ENCODE peak calls at places on chromosomes 4 and X, in eight cellular contexts. H is fibroblast of pulmonary artery, T is lower leg skin, M is thoracic aorta, R is kidney, I is mucosa of descending colon, D is coronary artery, Q is right lobe of liver. P is an unnamed sample.

GRCh38 chrX:53682885-53683555 is 3.5 kb downstream of the HUWE1 start:
- DNase-seq in H (peak), T (no peak), M (no peak), R (no peak), I (no peak), D (no peak), Q (no peak), P (no peak)

GRCh38 chrX:153644356-153645125 is 2.5 kb upstream of the DUSP9 start:
- DNase-seq in H (no peak), T (no peak), M (no peak), R (peak), I (no peak), D (no peak), Q (peak), P (no peak)

GRCh38 chr4:69493515-69493914 is 2.2 kb downstream of the UGT2B4 start:
- DNase-seq in H (no peak), T (no peak), M (no peak), R (no peak), I (no peak), D (no peak), Q (no peak), P (no peak)

GRCh38 chrX:74117962-74118361 is 186.0 kb upstream of the ZCCHC13 start:
- DNase-seq in H (no peak), T (no peak), M (no peak), R (no peak), I (no peak), D (no peak), Q (no peak), P (no peak)

GRCh38 chr4:38099908-38100407 is 139.8 kb downstream of the PTTG2 start:
- DNase-seq in H (peak), T (no peak), M (no peak), R (no peak), I (no peak), D (no peak), Q (no peak), P (no peak)

GRCh38 chrX:51568586-51568985 is 50.1 kb downstream of the CENPVL3 start:
- DNase-seq in H (peak), T (no peak), M (no peak), R (no peak), I (no peak), D (no peak), Q (no peak), P (no peak)

GRCh38 chr4:184099541-184099966 is 118.1 kb downstream of the ENPP6 start:
- DNase-seq in H (no peak), T (no peak), M (no peak), R (no peak), I (no peak), D (no peak), Q (no peak), P (no peak)

GRCh38 chrX:103310592-103311400 is at the start of gene BEX2:
- DNase-seq in H (peak), T (peak), M (peak), R (peak), I (peak), D (no peak), Q (peak), P (no peak)

GRCh38 chrX:2410279-2411020 is 90.3 kb downstream of the DHRSX start:
- DNase-seq in H (no peak), T (no peak), M (no peak), R (no peak), I (peak), D (no peak), Q (no peak), P (peak)

GRCh38 chr4:10783351-10783750 is 98.8 kb upstream of the CLNK start:
- DNase-seq in H (peak), T (no peak), M (no peak), R (no peak), I (no peak), D (no peak), Q (no peak), P (no peak)

GRCh38 chr4:71338846-71339593 is at the start of gene SLC4A4:
- DNase-seq in H (peak), T (no peak), M (no peak), R (no peak), I (no peak), D (no peak), Q (no peak), P (no peak)

GRCh38 chr4:85092943-85093342 is 126.5 kb upstream of the WDFY3 start:
- DNase-seq in H (no peak), T (no peak), M (no peak), R (no peak), I (no peak), D (no peak), Q (no peak), P (no peak)

GRCh38 chr4:120870279-120870673 is 52.2 kb downstream of the PRDM5 start:
- DNase-seq in H (no peak), T (no peak), M (no peak), R (no peak), I (no peak), D (no peak), Q (no peak), P (no peak)

GRCh38 chr4:56627375-56627774 is 53.7 kb downstream of the HOPX start:
- DNase-seq in H (no peak), T (no peak), M (no peak), R (no peak), I (no peak), D (no peak), Q (no peak), P (no peak)

GRCh38 chr4:78659264-78659663 is 107.7 kb downstream of the ANXA3 start:
- DNase-seq in H (peak), T (no peak), M (no peak), R (no peak), I (no peak), D (no peak), Q (no peak), P (no peak)

GRCh38 chr4:90845777-90846176 is 718.6 kb downstream of the CCSER1 start:
- DNase-seq in H (peak), T (no peak), M (no peak), R (no peak), I (no peak), D (no peak), Q (no peak), P (no peak)

GRCh38 chrX:138037548-138037947 is 471.6 kb downstream of the ZIC3 start:
- DNase-seq in H (no peak), T (no peak), M (no peak), R (no peak), I (no peak), D (no peak), Q (no peak), P (no peak)

GRCh38 chr4:180596888-180597483 is 1646.2 kb upstream of the TENM3 start:
- DNase-seq in H (no peak), T (no peak), M (no peak), R (no peak), I (no peak), D (no peak), Q (no peak), P (no peak)

GRCh38 chrX:150086371-150086770 is 148.1 kb upstream of the EOLA2 start:
- DNase-seq in H (no peak), T (no peak), M (no peak), R (no peak), I (no peak), D (no peak), Q (no peak), P (no peak)

GRCh38 chr4:38728651-38729141 is 54.1 kb downstream of the TLR10 start:
- DNase-seq in H (no peak), T (no peak), M (no peak), R (peak), I (peak), D (no peak), Q (no peak), P (peak)

GRCh38 chrX:149248073-149248625 is 257.0 kb downstream of the IDS start:
- DNase-seq in H (peak), T (no peak), M (no peak), R (no peak), I (no peak), D (no peak), Q (no peak), P (no peak)

GRCh38 chrX:18422325-18422724 is 3.1 kb upstream of the CDKL5 start:
- DNase-seq in H (peak), T (no peak), M (no peak), R (no peak), I (no peak), D (peak), Q (no peak), P (peak)

GRCh38 chrX:153556767-153557166 is 39.3 kb downstream of the ATP2B3 start:
- DNase-seq in H (no peak), T (no peak), M (no peak), R (no peak), I (no peak), D (no peak), Q (no peak), P (no peak)

GRCh38 chr4:26061248-26061986 is 147.4 kb downstream of the SMIM20 start:
- DNase-seq in H (peak), T (no peak), M (no peak), R (no peak), I (no peak), D (no peak), Q (no peak), P (no peak)

DNA sequence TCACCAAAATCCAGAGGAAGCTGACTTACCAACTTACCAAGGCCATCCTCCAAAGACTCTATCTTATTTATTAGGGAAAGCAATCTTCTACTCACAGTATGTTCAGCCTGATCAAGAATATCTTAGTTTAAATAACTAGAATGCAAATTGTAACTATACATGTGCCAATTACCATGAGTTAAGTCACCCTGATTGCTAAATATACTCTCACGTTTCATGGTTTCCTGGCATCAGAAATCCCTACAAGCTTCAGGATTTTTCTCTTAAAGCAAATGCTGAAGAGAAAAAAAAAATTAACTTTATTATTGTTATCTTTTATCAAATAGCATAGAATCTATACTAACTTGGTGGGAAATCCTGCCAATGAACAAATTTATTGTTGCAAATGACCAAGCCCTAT is 63.0 kb upstream of the MXD4 start:
- DNase-seq in H (no peak), T (no peak), M (no peak), R (no peak), I (no peak), D (no peak), Q (no peak), P (no peak)
- TF ChIP-seq CTCF in H (no peak), T (no peak), M (no peak), R (no peak), I (no peak), D (no peak), Q (no peak), P (no peak)

DNA sequence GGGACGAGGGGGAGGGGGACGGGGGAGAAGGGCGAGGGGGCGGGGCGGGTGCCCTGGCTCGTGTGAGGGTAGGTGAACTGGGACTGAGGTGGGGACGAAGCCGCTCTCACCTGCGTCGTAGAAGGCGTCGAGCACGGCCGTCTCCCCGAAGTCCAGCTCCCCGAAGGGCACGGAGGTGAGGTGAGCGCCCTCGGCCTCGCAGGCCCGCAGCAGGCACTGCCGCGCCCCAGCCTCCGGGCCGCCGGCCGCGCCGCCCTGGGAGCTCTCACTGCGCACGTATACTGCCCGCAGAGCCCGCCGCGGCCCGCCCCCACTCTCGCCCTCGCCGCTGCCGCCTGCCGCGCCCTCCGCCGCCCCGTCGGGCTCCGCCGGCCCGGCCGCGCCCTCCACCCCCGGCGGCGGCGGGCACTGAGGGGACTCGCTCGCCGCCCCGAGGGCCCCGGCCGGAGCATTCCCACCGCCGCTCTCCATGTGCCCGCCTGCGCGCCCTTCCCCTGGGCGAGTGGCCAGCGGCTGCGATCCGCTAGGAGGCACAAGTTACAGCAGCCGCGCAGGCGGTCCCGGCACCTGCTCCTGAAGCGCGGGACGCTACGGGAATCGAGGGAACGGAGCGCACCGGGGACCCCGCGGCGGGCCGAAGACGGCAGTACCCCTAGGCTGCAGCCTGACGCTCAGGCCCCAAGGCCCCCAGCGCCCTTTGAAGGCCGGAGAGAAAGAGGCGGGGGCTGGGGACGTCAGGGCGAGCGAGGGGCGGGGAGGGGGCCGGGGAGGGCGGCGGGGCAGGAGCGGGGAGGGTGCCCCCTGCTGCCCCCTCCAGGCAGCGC is at the start of gene MAP3K15:
- DNase-seq in H (no peak), T (no peak), M (no peak), R (peak), I (no peak), D (no peak), Q (peak), P (no peak)
- TF ChIP-seq CTCF in H (no peak), T (no peak), M (peak), R (no peak), I (no peak), D (no peak), Q (no peak), P (peak)

GRCh38 chrX:9864011-9864410 is 77.8 kb downstream of the SHROOM2 start:
- DNase-seq in H (no peak), T (no peak), M (no peak), R (no peak), I (no peak), D (no peak), Q (no peak), P (no peak)

GRCh38 chrX:9862953-9863352 is 76.7 kb downstream of the SHROOM2 start:
- DNase-seq in H (no peak), T (no peak), M (no peak), R (no peak), I (no peak), D (no peak), Q (no peak), P (no peak)

GRCh38 chrX:9861711-9862110 is 75.5 kb downstream of the SHROOM2 start:
- DNase-seq in H (no peak), T (no peak), M (no peak), R (no peak), I (no peak), D (no peak), Q (no peak), P (no peak)

GRCh38 chrX:9860826-9861225 is 74.6 kb downstream of the SHROOM2 start:
- DNase-seq in H (no peak), T (no peak), M (no peak), R (no peak), I (no peak), D (no peak), Q (no peak), P (no peak)

GRCh38 chrX:9862525-9862924 is 76.3 kb downstream of the SHROOM2 start:
- DNase-seq in H (no peak), T (no peak), M (no peak), R (no peak), I (no peak), D (no peak), Q (no peak), P (no peak)
- TF ChIP-seq CTCF in H (no peak), T (no peak), M (no peak), R (no peak), I (no peak), D (no peak), Q (no peak), P (no peak)

DNA sequence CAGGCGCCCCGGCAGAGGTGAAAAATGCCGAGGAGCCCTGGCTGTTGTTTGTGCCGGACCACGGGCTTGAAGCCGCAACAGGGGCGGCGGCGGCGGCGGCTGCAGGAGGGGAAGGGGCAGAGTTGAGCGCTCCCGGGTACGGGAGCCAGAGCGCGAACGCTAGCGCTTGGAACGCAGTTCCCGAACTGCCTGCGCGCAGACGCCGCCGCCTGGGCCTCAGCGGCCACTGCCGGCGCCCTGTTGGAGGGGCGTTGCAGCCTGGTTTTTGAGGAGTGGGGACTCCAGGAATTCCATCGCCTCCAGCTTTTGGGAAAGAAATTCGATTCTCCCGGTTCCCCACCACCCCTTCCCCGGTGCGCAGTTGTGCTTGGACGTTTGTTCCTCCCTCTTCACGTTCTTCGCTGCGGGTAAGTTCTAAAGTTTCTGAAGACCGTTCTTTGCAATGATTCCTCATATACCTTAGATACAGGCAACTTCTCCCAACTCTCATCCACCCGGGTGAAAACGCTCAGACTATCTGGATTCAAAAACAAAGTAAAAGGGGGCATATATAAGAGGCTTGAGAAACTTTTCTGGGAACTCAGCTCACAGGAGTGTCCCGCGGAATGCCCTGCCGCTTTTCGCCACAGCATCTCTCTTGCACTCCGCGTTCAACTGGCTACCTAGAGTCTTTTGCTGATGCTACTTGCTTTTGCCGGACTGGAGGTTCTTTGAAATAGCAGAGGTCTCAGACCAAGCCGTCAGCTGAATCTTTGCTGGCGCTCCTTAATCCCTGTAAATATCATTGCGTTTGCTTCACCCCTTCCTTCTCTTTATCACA is 1.0 kb downstream of the FAT4 start:
- DNase-seq in H (peak), T (no peak), M (no peak), R (peak), I (no peak), D (peak), Q (peak), P (peak)
- TF ChIP-seq CTCF in H (peak), T (no peak), M (peak), R (no peak), I (no peak), D (no peak), Q (no peak), P (peak)

GRCh38 chr4:183072181-183072580 is 26.9 kb upstream of the WWC2 start:
- DNase-seq in H (no peak), T (no peak), M (no peak), R (no peak), I (no peak), D (no peak), Q (no peak), P (no peak)

GRCh38 chr4:183074288-183074990 is 24.6 kb upstream of the WWC2 start:
- DNase-seq in H (peak), T (no peak), M (no peak), R (no peak), I (no peak), D (no peak), Q (no peak), P (no peak)

GRCh38 chr4:183071222-183071621 is 27.8 kb upstream of the WWC2 start:
- DNase-seq in H (no peak), T (no peak), M (no peak), R (no peak), I (no peak), D (no peak), Q (no peak), P (no peak)

GRCh38 chr4:183078634-183079033 is 20.4 kb upstream of the WWC2 start:
- DNase-seq in H (no peak), T (no peak), M (no peak), R (no peak), I (no peak), D (no peak), Q (no peak), P (no peak)

DNA sequence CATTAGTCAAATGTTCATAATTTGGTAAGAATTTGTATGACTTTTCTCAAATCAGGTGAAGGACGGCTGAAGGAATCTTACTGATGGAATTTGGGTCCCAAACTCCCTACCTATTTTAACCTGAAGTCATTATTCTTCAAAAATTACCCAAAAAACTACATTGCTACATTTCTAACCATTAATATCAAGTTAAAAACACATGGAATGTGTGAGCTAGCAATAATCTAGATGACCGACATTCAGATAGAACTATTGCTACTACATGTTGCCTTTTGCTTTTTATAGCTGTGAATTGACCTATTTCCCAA is 25.3 kb upstream of the WWC2 start:
- DNase-seq in H (no peak), T (no peak), M (no peak), R (no peak), I (no peak), D (no peak), Q (no peak), P (no peak)
- TF ChIP-seq CTCF in H (no peak), T (no peak), M (no peak), R (no peak), I (no peak), D (no peak), Q (no peak), P (peak)

DNA sequence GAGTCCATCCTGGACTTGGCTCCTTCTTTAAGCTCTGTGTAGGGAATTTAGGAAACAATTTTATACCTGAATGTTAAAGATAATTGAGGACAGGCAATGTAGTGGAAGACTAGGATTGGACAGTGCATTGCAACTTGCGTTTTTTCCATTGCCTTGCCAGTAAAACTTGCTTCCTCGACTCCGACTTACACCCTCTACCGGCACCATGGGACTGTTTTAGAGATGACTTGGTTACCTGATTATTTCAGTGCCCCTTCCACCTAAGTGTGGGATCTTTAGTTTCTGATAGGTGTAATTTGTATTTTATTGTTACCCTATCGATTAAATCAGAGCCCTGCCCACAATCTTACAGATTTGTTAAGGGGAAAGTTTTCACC is 1.2 kb downstream of the PRPS1 start:
- DNase-seq in H (peak), T (no peak), M (no peak), R (no peak), I (no peak), D (no peak), Q (no peak), P (no peak)
- TF ChIP-seq CTCF in H (peak), T (no peak), M (no peak), R (no peak), I (no peak), D (no peak), Q (peak), P (peak)

P was measured in osteocyte.